ENCODE peak calls at places on chromosomes 7 and 10, in five cellular contexts. One of them, this sample, is unnamed.

GRCh38 chr10:18341063-18341462 is 200.8 kb downstream of the CACNB2 start:
- DNase-seq in A549: no peak
- DNase-seq in BE2C: no peak
- DNase-seq in left ventricle myocardium inferior: no peak
- DNase-seq in OCI-LY7: no peak
- DNase-seq in this sample: no peak

GRCh38 chr10:102118867-102119266 is 1.3 kb downstream of the LDB1 start:
- DNase-seq in left ventricle myocardium inferior: no peak
- DNase-seq in OCI-LY7: peak; percentile 70
- DNase-seq in BE2C: peak; percentile 55
- DNase-seq in A549: no peak
- DNase-seq in this sample: peak; percentile 75

GRCh38 chr10:60098676-60099601 is 192.6 kb upstream of the CCDC6 start:
- DNase-seq in A549: peak; percentile 38
- DNase-seq in left ventricle myocardium inferior: no peak
- DNase-seq in BE2C: peak; percentile 60
- DNase-seq in OCI-LY7: peak; percentile 25
- DNase-seq in this sample: no peak

GRCh38 chr10:50275650-50276235 is 24.4 kb upstream of the ASAH2 start:
- DNase-seq in left ventricle myocardium inferior: peak; percentile 20
- DNase-seq in OCI-LY7: peak; percentile 49
- DNase-seq in BE2C: peak; percentile 43
- DNase-seq in A549: peak; percentile 34
- DNase-seq in this sample: no peak

GRCh38 chr10:48698971-48699627 is 14.4 kb downstream of the WDFY4 start:
- DNase-seq in BE2C: no peak
- DNase-seq in left ventricle myocardium inferior: no peak
- DNase-seq in OCI-LY7: no peak
- DNase-seq in A549: no peak
- DNase-seq in this sample: no peak

GRCh38 chr10:126671402-126671975 is 996 bp upstream of the C10orf90 start:
- DNase-seq in left ventricle myocardium inferior: no peak
- DNase-seq in A549: no peak
- DNase-seq in BE2C: no peak
- DNase-seq in OCI-LY7: no peak
- DNase-seq in this sample: no peak

GRCh38 chr10:101065479-101066145 is 3.8 kb downstream of the KAZALD1 start:
- DNase-seq in BE2C: peak; percentile 34
- DNase-seq in left ventricle myocardium inferior: no peak
- DNase-seq in A549: no peak
- DNase-seq in OCI-LY7: no peak
- DNase-seq in this sample: no peak

GRCh38 chr7:107147464-107148214 is 21.2 kb upstream of the HBP1 start:
- DNase-seq in BE2C: peak; percentile 37
- DNase-seq in OCI-LY7: peak; percentile 63
- DNase-seq in A549: peak; percentile 43
- DNase-seq in left ventricle myocardium inferior: no peak
- DNase-seq in this sample: no peak

GRCh38 chr10:125033146-125033924 is 91.4 kb downstream of the ZRANB1 start:
- DNase-seq in A549: no peak
- DNase-seq in BE2C: no peak
- DNase-seq in OCI-LY7: no peak
- DNase-seq in left ventricle myocardium inferior: no peak
- DNase-seq in this sample: peak; percentile 51

GRCh38 chr7:55651057-55651456 is 78.8 kb upstream of the VOPP1 start:
- DNase-seq in A549: no peak
- DNase-seq in BE2C: no peak
- DNase-seq in OCI-LY7: no peak
- DNase-seq in left ventricle myocardium inferior: no peak
- DNase-seq in this sample: no peak

GRCh38 chr10:44024351-44025116 is 360.4 kb downstream of the CXCL12 start:
- DNase-seq in A549: no peak
- DNase-seq in OCI-LY7: no peak
- DNase-seq in left ventricle myocardium inferior: no peak
- DNase-seq in BE2C: no peak
- DNase-seq in this sample: no peak

GRCh38 chr7:106099539-106099938 is 12.6 kb downstream of the SYPL1 start:
- DNase-seq in BE2C: no peak
- DNase-seq in A549: no peak
- DNase-seq in OCI-LY7: no peak
- DNase-seq in left ventricle myocardium inferior: no peak
- DNase-seq in this sample: no peak

GRCh38 chr7:106100863-106101262 is 11.2 kb downstream of the SYPL1 start:
- DNase-seq in A549: no peak
- DNase-seq in left ventricle myocardium inferior: no peak
- DNase-seq in BE2C: no peak
- DNase-seq in OCI-LY7: no peak
- DNase-seq in this sample: no peak

GRCh38 chr7:106104861-106105260 is 7.3 kb downstream of the SYPL1 start:
- DNase-seq in A549: no peak
- DNase-seq in BE2C: no peak
- DNase-seq in left ventricle myocardium inferior: no peak
- DNase-seq in OCI-LY7: no peak
- DNase-seq in this sample: no peak

GRCh38 chr7:106101726-106102125 is 10.4 kb downstream of the SYPL1 start:
- DNase-seq in left ventricle myocardium inferior: no peak
- DNase-seq in OCI-LY7: no peak
- DNase-seq in A549: no peak
- DNase-seq in BE2C: no peak
- DNase-seq in this sample: no peak

GRCh38 chr7:106102387-106102966 is 9.6 kb downstream of the SYPL1 start:
- DNase-seq in OCI-LY7: no peak
- DNase-seq in left ventricle myocardium inferior: no peak
- DNase-seq in A549: no peak
- DNase-seq in BE2C: no peak
- DNase-seq in this sample: no peak
- H3K4me1 ChIP-seq in OCI-LY7: peaks cover 88% of the 10 kb centered on the region
- H3K4me1 ChIP-seq in left ventricle myocardium inferior: peaks cover 92% of the 10 kb centered on the region
- H3K4me1 ChIP-seq in A549: peaks cover 6% of the 10 kb centered on the region
- H3K4me1 ChIP-seq in BE2C: no peaks in the 10 kb centered on the region
- H3K4me1 ChIP-seq in this sample: peaks cover 17% of the 10 kb centered on the region

GRCh38 chr7:102170417-102170970 is 116.2 kb upstream of the SH2B2 start:
- DNase-seq in BE2C: no peak
- DNase-seq in OCI-LY7: no peak
- DNase-seq in left ventricle myocardium inferior: no peak
- DNase-seq in A549: no peak
- DNase-seq in this sample: no peak
- H3K4me3 ChIP-seq in BE2C: no peak overlapping the region
- H3K4me3 ChIP-seq in OCI-LY7: no peak overlapping the region
- H3K4me3 ChIP-seq in left ventricle myocardium inferior: peak overlapping the region; percentile 27
- H3K4me3 ChIP-seq in A549: no peak overlapping the region
- H3K4me3 ChIP-seq in this sample: no peak overlapping the region

GRCh38 chr7:48839108-48839507 is 85.2 kb upstream of the CDC14C start:
- DNase-seq in A549: no peak
- DNase-seq in left ventricle myocardium inferior: no peak
- DNase-seq in OCI-LY7: no peak
- DNase-seq in BE2C: no peak
- DNase-seq in this sample: no peak

GRCh38 chr7:48841750-48842149 is 82.6 kb upstream of the CDC14C start:
- DNase-seq in left ventricle myocardium inferior: no peak
- DNase-seq in BE2C: no peak
- DNase-seq in OCI-LY7: no peak
- DNase-seq in A549: no peak
- DNase-seq in this sample: no peak

GRCh38 chr7:48832303-48832845 is 92.0 kb upstream of the CDC14C start:
- DNase-seq in left ventricle myocardium inferior: no peak
- DNase-seq in A549: no peak
- DNase-seq in BE2C: no peak
- DNase-seq in OCI-LY7: no peak
- DNase-seq in this sample: no peak

DNA sequence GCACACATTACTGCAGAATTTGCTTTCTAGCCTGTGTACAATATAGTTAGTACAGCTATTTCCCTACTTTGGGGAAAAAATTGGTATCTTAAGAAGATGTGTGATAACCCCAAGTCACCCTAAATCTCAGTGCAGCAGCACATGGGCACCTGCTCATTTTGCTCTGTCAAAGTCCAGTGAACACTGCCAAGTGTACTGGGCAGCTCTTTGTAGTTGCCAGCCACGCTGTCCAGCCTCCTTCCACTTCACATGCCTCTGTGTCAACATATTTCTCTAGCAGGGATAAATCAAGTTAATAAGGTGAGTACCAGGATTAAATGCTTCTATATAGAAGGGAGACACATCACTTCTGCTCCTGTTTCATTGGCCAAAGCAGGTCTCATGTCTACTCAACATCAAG is 87.1 kb upstream of the CDC14C start:
- DNase-seq in left ventricle myocardium inferior: no peak
- DNase-seq in BE2C: no peak
- DNase-seq in A549: no peak
- DNase-seq in OCI-LY7: no peak
- DNase-seq in this sample: no peak
- H3K4me1 ChIP-seq in left ventricle myocardium inferior: no peaks in the 10 kb centered on the region
- H3K4me1 ChIP-seq in BE2C: no peaks in the 10 kb centered on the region
- H3K4me1 ChIP-seq in A549: no peaks in the 10 kb centered on the region
- H3K4me1 ChIP-seq in OCI-LY7: no peaks in the 10 kb centered on the region
- H3K4me1 ChIP-seq in this sample: no peaks in the 10 kb centered on the region

DNA sequence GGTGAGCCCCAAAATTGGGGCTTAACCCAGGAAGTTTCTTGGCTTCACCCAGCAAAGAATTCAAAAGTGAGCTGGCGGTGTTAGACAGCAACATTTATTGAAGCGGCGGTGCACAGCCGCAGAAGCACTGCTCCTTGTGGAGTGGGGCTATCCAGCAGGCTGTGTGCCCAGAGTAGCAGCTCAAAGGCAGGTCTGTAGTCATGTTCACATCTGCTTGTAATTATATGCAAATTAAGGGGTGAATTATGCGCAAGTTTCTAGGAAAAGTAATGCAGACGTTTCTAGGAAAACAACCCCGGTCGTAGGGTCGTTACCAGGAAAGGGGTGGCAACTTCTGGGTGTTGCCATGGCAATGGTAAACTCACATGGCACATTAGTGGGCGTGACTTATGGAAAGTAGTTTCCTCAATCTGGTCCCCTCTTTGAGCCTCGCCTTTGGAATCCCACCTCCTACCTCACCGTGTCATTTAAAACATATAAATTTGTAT is 13.7 kb upstream of the KBTBD2 start:
- DNase-seq in BE2C: peak; percentile 66
- DNase-seq in OCI-LY7: no peak
- DNase-seq in A549: peak; percentile 42
- DNase-seq in left ventricle myocardium inferior: no peak
- DNase-seq in this sample: no peak
- H3K4me3 ChIP-seq in BE2C: peak overlapping the region; percentile 56
- H3K4me3 ChIP-seq in OCI-LY7: no peak overlapping the region
- H3K4me3 ChIP-seq in A549: peak overlapping the region; percentile 18
- H3K4me3 ChIP-seq in left ventricle myocardium inferior: peak overlapping the region; percentile 54
- H3K4me3 ChIP-seq in this sample: peak overlapping the region; percentile 40

DNA sequence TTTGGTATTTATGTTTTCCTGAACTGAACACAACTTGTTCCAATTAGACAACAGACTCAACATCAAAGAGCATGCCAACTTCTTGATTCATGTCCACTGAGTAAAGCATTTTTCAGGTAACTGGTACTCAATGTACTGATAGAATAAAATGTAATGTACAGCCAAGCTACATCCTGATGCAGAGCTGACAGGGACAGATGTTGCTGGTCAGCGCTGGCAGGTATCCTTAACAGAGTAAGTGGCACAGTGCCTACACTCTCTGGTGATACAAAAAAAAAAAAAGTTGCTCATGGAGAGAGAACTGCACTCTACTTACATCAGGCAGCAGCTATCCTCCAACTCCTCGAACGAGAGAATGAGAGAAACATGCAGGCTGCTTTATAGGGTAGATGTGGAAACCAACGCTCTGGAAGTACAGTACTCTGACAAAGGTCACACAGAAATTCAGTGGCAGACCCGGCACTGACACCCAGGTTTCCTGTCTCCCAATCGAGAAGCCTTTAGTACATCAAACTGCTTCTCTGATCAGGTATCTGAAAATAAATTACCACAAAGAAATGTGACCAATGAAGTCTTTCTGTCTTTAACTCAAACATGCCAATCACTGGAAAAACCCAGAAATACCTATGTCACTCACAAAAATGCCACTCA is 4.6 kb downstream of the ITGB1 start:
- DNase-seq in left ventricle myocardium inferior: peak; percentile 18
- DNase-seq in A549: peak; percentile 54
- DNase-seq in OCI-LY7: no peak
- DNase-seq in BE2C: no peak
- DNase-seq in this sample: no peak
- H3K4me1 ChIP-seq in left ventricle myocardium inferior: peaks cover 96% of the 10 kb centered on the region
- H3K4me1 ChIP-seq in A549: peaks cover 55% of the 10 kb centered on the region
- H3K4me1 ChIP-seq in OCI-LY7: peaks cover 70% of the 10 kb centered on the region
- H3K4me1 ChIP-seq in BE2C: no peaks in the 10 kb centered on the region
- H3K4me1 ChIP-seq in this sample: peaks cover 52% of the 10 kb centered on the region

GRCh38 chr7:159136846-159137245 is 7.8 kb downstream of the VIPR2 start:
- DNase-seq in OCI-LY7: no peak
- DNase-seq in A549: no peak
- DNase-seq in BE2C: no peak
- DNase-seq in left ventricle myocardium inferior: no peak
- DNase-seq in this sample: no peak
- H3K4me3 ChIP-seq in OCI-LY7: no peak overlapping the region
- H3K4me3 ChIP-seq in A549: no peak overlapping the region
- H3K4me3 ChIP-seq in BE2C: no peak overlapping the region
- H3K4me3 ChIP-seq in left ventricle myocardium inferior: no peak overlapping the region
- H3K4me3 ChIP-seq in this sample: no peak overlapping the region

DNA sequence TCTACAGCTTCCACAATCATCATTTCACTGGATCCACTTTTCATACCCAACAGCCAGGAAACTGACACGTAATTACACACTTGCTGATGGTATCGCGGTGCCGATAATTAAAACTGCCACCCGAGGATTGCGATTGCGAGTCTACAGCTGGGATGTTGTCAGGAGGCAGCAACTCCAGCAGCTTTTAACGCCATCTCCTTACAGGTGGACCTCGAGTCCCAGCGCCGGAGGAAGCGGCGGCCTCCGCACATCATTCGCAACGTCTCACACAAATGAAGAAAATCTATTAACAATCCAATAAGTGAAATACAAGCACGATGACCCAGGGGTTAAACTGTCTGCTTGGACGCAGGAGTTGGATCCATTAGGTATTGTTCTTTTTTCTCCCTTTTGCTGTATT is 230.6 kb upstream of the MGMT start:
- DNase-seq in OCI-LY7: no peak
- DNase-seq in A549: no peak
- DNase-seq in left ventricle myocardium inferior: no peak
- DNase-seq in BE2C: no peak
- DNase-seq in this sample: no peak
- H3K4me1 ChIP-seq in OCI-LY7: no peaks in the 10 kb centered on the region
- H3K4me1 ChIP-seq in A549: no peaks in the 10 kb centered on the region
- H3K4me1 ChIP-seq in left ventricle myocardium inferior: no peaks in the 10 kb centered on the region
- H3K4me1 ChIP-seq in BE2C: no peaks in the 10 kb centered on the region
- H3K4me1 ChIP-seq in this sample: no peaks in the 10 kb centered on the region

DNA sequence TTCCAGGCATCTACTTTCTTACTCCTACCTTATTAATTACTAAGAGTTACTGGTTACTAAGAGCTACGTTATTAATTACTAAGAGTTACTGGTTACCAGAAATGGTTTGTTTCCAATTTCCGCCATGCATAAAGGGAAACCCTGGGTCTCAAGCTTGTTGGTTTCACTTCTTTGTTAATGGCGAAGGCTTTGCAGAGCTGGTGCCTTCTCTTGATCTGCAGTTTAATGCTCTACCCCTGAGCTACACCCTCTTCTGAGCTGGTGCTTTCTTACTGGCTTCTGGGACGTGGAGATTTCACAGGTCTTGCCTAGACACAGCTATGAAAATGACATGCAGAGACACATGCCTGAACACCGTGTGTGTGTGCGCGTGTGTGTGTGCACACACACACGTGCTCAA is 560 bp downstream of the CPA4 start:
- DNase-seq in A549: no peak
- DNase-seq in OCI-LY7: no peak
- DNase-seq in left ventricle myocardium inferior: no peak
- DNase-seq in BE2C: no peak
- DNase-seq in this sample: no peak
- H3K4me3 ChIP-seq in A549: no peak overlapping the region
- H3K4me3 ChIP-seq in OCI-LY7: no peak overlapping the region
- H3K4me3 ChIP-seq in left ventricle myocardium inferior: no peak overlapping the region
- H3K4me3 ChIP-seq in BE2C: no peak overlapping the region
- H3K4me3 ChIP-seq in this sample: no peak overlapping the region